ENCODE peak calls at places on chromosomes 3 and 15, in six cellular contexts. Q, K, Z, S, X and H are unnamed samples. For H3K27me3, the result is how much of the 10 kb centered on the place peaks cover.

GRCh38 chr3:354433-354832 is 157.9 kb downstream of the CHL1 start:
- DNase-seq in K (peak), Z (peak), S (no peak), Q (peak), X (peak), H (peak)

GRCh38 chr15:64490598-64491259 is 30.4 kb downstream of the ZNF609 start:
- DNase-seq in X (no peak), Z (no peak), S (no peak), Q (no peak), K (no peak), H (no peak)

GRCh38 chr3:184029456-184029950 is 2.0 kb upstream of the HTR3D start:
- DNase-seq in X (no peak), Q (no peak), K (no peak), S (no peak), Z (no peak), H (no peak)

GRCh38 chr15:48965972-48966371 is 2.3 kb upstream of the SHC4 start:
- DNase-seq in Z (peak), X (no peak), Q (no peak), K (no peak), S (no peak), H (peak)

GRCh38 chr3:95971573-95971972 is 842.8 kb upstream of the EPHA6 start:
- DNase-seq in X (no peak), K (no peak), S (no peak), Q (no peak), Z (no peak), H (no peak)

GRCh38 chr3:196399485-196399945 is 32.7 kb downstream of the UBXN7 start:
- DNase-seq in X (no peak), Q (no peak), S (no peak), Z (no peak), K (peak), H (no peak)

GRCh38 chr3:9808345-9809037 is 1.6 kb upstream of the TTLL3 start:
- DNase-seq in Z (no peak), K (peak), Q (peak), S (no peak), X (peak), H (no peak)

GRCh38 chr3:68162644-68163043 is 508.2 kb upstream of the SUCLG2 start:
- DNase-seq in Q (no peak), Z (no peak), X (no peak), S (no peak), K (no peak), H (no peak)

GRCh38 chr15:49137861-49138260 is 17.5 kb downstream of the COPS2 start:
- DNase-seq in X (no peak), Z (no peak), Q (no peak), K (no peak), S (no peak), H (no peak)

GRCh38 chr15:41493205-41493901 is at the start of gene ITPKA:
- DNase-seq in Q (peak), X (peak), Z (peak), S (no peak), K (peak), H (no peak)

GRCh38 chr15:79967331-79968182 is 3.4 kb downstream of the BCL2A1 start:
- DNase-seq in X (no peak), Q (no peak), K (no peak), S (no peak), Z (no peak), H (no peak)

GRCh38 chr3:149314807-149315578 is 18.4 kb downstream of the TM4SF18 start:
- DNase-seq in Z (no peak), Q (no peak), K (peak), X (no peak), S (no peak), H (no peak)

GRCh38 chr3:171967137-171967783 is 72.1 kb upstream of the FNDC3B start:
- DNase-seq in X (no peak), S (no peak), K (peak), Z (no peak), Q (no peak), H (peak)

GRCh38 chr3:33437556-33438283 is 2.5 kb downstream of the UBP1 start:
- DNase-seq in K (peak), Z (no peak), Q (no peak), X (no peak), S (no peak), H (no peak)

GRCh38 chr15:95556225-95556624 is 774.3 kb upstream of the NR2F2 start:
- DNase-seq in K (no peak), X (no peak), Q (no peak), Z (no peak), S (no peak), H (no peak)

GRCh38 chr3:151305081-151305777 is 11.4 kb downstream of the GPR87 start:
- DNase-seq in X (no peak), S (peak), K (peak), Q (peak), Z (no peak), H (no peak)

GRCh38 chr3:30493912-30494311 is 112.5 kb upstream of the TGFBR2 start:
- DNase-seq in S (no peak), X (no peak), Z (no peak), K (no peak), Q (no peak), H (no peak)

GRCh38 chr3:86865506-86865905 is 125.4 kb downstream of the VGLL3 start:
- DNase-seq in K (no peak), Q (no peak), S (no peak), X (no peak), Z (no peak), H (no peak)

GRCh38 chr3:151467069-151467468 is 6.2 kb upstream of the IGSF10 start:
- DNase-seq in K (no peak), Z (no peak), X (no peak), S (no peak), Q (no peak), H (no peak)

GRCh38 chr3:113223831-113224240 is 12.5 kb downstream of the BOC start:
- DNase-seq in Q (no peak), K (no peak), S (no peak), Z (no peak), X (no peak), H (peak)

GRCh38 chr3:102715030-102715697 is 280.3 kb downstream of the ZPLD1 start:
- DNase-seq in Q (no peak), K (no peak), X (no peak), Z (peak), S (no peak), H (peak)

GRCh38 chr3:23359116-23359515 is 156.0 kb downstream of the UBE2E2 start:
- DNase-seq in Z (no peak), X (no peak), K (no peak), Q (no peak), S (no peak), H (no peak)

GRCh38 chr3:10173926-10174435 is 9.3 kb downstream of the IRAK2 start:
- DNase-seq in K (peak), X (peak), Z (no peak), S (no peak), Q (no peak), H (peak)

GRCh38 chr15:28907338-28907961 is 21.7 kb downstream of the APBA2 start:
- DNase-seq in Q (no peak), S (no peak), K (no peak), X (no peak), Z (no peak), H (no peak)

GRCh38 chr15:59567369-59567768 is 44.2 kb upstream of the GCNT3 start:
- DNase-seq in Q (no peak), X (no peak), Z (no peak), K (no peak), S (no peak), H (no peak)
- TF ChIP-seq GABPA in Q (no peak), X (no peak), Z (no peak), K (no peak), S (no peak), H (no peak)

GRCh38 chr3:71776543-71776942 is 8.4 kb downstream of the PROK2 start:
- DNase-seq in Z (no peak), S (no peak), X (no peak), Q (no peak), K (no peak), H (no peak)

GRCh38 chr3:71780430-71780829 is 4.5 kb downstream of the PROK2 start:
- DNase-seq in Q (no peak), Z (no peak), S (no peak), K (no peak), X (no peak), H (peak)

GRCh38 chr3:71779674-71780377 is 5.1 kb downstream of the PROK2 start:
- DNase-seq in Q (no peak), K (no peak), S (no peak), Z (no peak), X (no peak), H (peak)

DNA sequence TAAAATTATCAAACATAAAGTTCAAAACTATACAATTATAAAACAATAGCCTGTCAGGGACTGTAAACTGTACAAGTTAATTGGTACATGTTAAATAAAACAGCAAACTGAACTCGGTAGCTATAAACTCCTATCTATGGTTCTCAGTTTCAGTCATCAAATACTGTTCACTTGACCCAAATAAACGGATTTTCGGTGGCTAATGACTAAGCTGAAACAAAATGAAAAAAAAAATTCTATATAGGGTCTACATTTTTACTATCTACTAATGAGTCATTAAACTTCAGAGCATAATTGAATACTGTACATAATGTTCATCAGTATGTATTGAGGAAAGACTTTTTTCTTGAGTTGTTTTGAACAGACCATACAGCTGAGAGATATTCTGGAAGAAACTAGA is 6.6 kb downstream of the PROK2 start:
- DNase-seq in X (no peak), Z (no peak), S (no peak), Q (no peak), K (no peak), H (no peak)
- H3K27me3 ChIP-seq in X (under half), Z (under half), S (under half), Q (under half), K (under half), H (under half)

GRCh38 chr3:156619376-156619775 is 55.0 kb upstream of the TIPARP start:
- DNase-seq in Z (no peak), S (no peak), Q (no peak), K (no peak), X (no peak), H (no peak)

GRCh38 chr3:156617781-156618180 is 56.6 kb upstream of the TIPARP start:
- DNase-seq in S (no peak), Q (no peak), Z (no peak), X (no peak), K (no peak), H (no peak)

GRCh38 chr3:156617145-156617544 is 57.2 kb upstream of the TIPARP start:
- DNase-seq in K (no peak), X (no peak), Q (no peak), Z (no peak), S (no peak), H (no peak)

GRCh38 chr3:156620901-156621300 is 53.5 kb upstream of the TIPARP start:
- DNase-seq in K (no peak), Q (no peak), Z (no peak), S (no peak), X (no peak), H (no peak)

DNA sequence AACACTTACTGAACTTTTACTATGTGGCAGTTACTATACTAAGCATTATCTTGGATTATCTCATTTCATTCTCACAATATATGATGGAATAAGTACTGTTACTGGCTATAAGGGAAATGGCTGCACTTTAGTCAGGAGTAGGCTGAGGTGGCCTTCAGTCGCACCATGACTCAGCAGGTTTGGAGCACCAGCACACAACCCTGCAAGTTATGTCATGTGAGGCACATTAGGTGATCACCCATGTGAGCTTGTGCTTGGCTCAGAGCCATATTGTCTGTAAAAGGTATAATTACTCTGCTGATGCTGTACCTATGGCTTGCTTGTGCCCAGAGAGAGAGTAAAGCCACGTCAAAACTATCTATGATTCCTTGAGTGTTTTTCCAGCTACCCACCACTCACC is 54.1 kb upstream of the TIPARP start:
- DNase-seq in S (no peak), Z (no peak), K (peak), Q (no peak), X (peak), H (peak)
- TF ChIP-seq GABPA in S (no peak), Z (no peak), K (no peak), Q (no peak), X (no peak), H (no peak)

GRCh38 chr15:100914876-100915275 is 4.3 kb upstream of the LRRK1 start:
- DNase-seq in X (no peak), K (no peak), Q (no peak), Z (no peak), S (no peak), H (no peak)

GRCh38 chr15:100918690-100919480 is at the start of gene LRRK1:
- DNase-seq in X (peak), S (no peak), Q (peak), Z (no peak), K (no peak), H (peak)

GRCh38 chr15:100919481-100920405 is 586 bp downstream of the LRRK1 start:
- DNase-seq in X (no peak), Q (peak), S (no peak), K (no peak), Z (no peak), H (peak)

GRCh38 chr15:100920516-100921135 is 1.5 kb downstream of the LRRK1 start:
- DNase-seq in K (no peak), X (no peak), Z (no peak), Q (no peak), S (no peak), H (no peak)

GRCh38 chr15:100918034-100918689 is 995 bp upstream of the LRRK1 start:
- DNase-seq in Q (peak), Z (no peak), S (no peak), X (peak), K (peak), H (peak)
- H3K27me3 ChIP-seq in Q (under half), Z (under half), S (half or more), X (under half), K (under half), H (under half)